ENCODE peak calls at places on chromosomes 4 and X, in six cellular contexts. D is GM12878, G is K562, N is H1, A is HepG2, F is GM12891. Z is an unnamed sample.

GRCh38 chrX:31367816-31368215 is 296.0 kb upstream of the FTHL17 start:
- DNase-seq in N (no peak), F (no peak), D (no peak), G (no peak), A (no peak), Z (no peak)

GRCh38 chrX:39826813-39827543 is 270.8 kb downstream of the BCOR start:
- DNase-seq in G (no peak), N (no peak), D (no peak), A (no peak), F (no peak), Z (no peak)

GRCh38 chr4:151362404-151363164 is 37.2 kb upstream of the SH3D19 start:
- DNase-seq in A (peak; percentile 80), D (peak; percentile 27), G (peak; percentile 84), N (peak; percentile 90), F (peak; percentile 47), Z (peak; percentile 49)

GRCh38 chr4:173752610-173753009 is 222.6 kb upstream of the HAND2 start:
- DNase-seq in N (peak; percentile 89), F (no peak), G (peak; percentile 56), D (no peak), A (peak; percentile 18), Z (no peak)

GRCh38 chr4:184755278-184755677 is 21.4 kb upstream of the CENPU start:
- DNase-seq in A (no peak), F (no peak), G (no peak), N (no peak), D (no peak), Z (no peak)

GRCh38 chrX:23694606-23695005 is 27.3 kb downstream of the PRDX4 start:
- DNase-seq in G (peak; percentile 50), F (peak; percentile 15), N (no peak), D (peak; percentile 11), A (peak; percentile 39), Z (peak; percentile 27)

GRCh38 chrX:38426785-38427184 is 74.4 kb downstream of the OTC start:
- DNase-seq in F (no peak), D (no peak), G (no peak), N (no peak), A (no peak), Z (no peak)

GRCh38 chrX:1925053-1925481 is 310.2 kb downstream of the ASMT start:
- DNase-seq in G (no peak), D (no peak), A (no peak), F (no peak), N (peak; percentile 69), Z (no peak)

GRCh38 chrX:134537179-134537945 is 77.4 kb downstream of the HPRT1 start:
- DNase-seq in A (peak; percentile 7), D (no peak), F (no peak), G (peak; percentile 26), N (no peak), Z (no peak)

GRCh38 chrX:1322393-1322792 is 14.2 kb upstream of the IL3RA start:
- DNase-seq in D (no peak), F (no peak), N (no peak), A (no peak), G (no peak), Z (no peak)

GRCh38 chrX:30971761-30972603 is 82.9 kb upstream of the TAB3 start:
- DNase-seq in G (peak; percentile 16), A (peak; percentile 53), F (peak; percentile 10), N (no peak), D (no peak), Z (peak; percentile 2)

GRCh38 chrX:46574337-46574940 is 874 bp downstream of the CHST7 start:
- DNase-seq in A (peak; percentile 12), N (peak; percentile 58), D (no peak), F (no peak), G (no peak), Z (no peak)

GRCh38 chr4:77155631-77156345 is 1.2 kb upstream of the CCNG2 start:
- DNase-seq in A (no peak), F (no peak), D (no peak), N (no peak), G (no peak), Z (no peak)

GRCh38 chr4:184824776-184825393 is 883 bp downstream of the ACSL1 start:
- DNase-seq in F (no peak), G (no peak), A (no peak), N (no peak), D (no peak), Z (no peak)

GRCh38 chr4:123649644-123650356 is 253.2 kb downstream of the SPRY1 start:
- DNase-seq in G (no peak), N (no peak), A (peak; percentile 92), F (no peak), D (no peak), Z (no peak)

GRCh38 chrX:32185160-32185559 is 1026.2 kb downstream of the DMD start:
- DNase-seq in D (no peak), N (no peak), F (no peak), A (no peak), G (no peak), Z (no peak)

GRCh38 chr4:20266215-20267082 is 14.7 kb downstream of the SLIT2 start:
- DNase-seq in A (no peak), D (no peak), F (no peak), N (no peak), G (no peak), Z (no peak)

GRCh38 chr4:170001688-170002267 is 24.4 kb downstream of the MFAP3L start:
- DNase-seq in A (no peak), F (no peak), N (no peak), G (no peak), D (no peak), Z (no peak)

GRCh38 chr4:137674066-137674465 is 141.8 kb upstream of the PCDH18 start:
- DNase-seq in F (no peak), A (no peak), D (no peak), N (no peak), G (no peak), Z (no peak)

GRCh38 chr4:80266902-80267380 is 477 bp downstream of the FGF5 start:
- DNase-seq in A (no peak), D (no peak), F (no peak), G (peak; percentile 31), N (no peak), Z (no peak)

GRCh38 chr4:29066856-29067255 is 1653.3 kb upstream of the PCDH7 start:
- DNase-seq in F (no peak), D (no peak), N (no peak), A (no peak), G (no peak), Z (no peak)

GRCh38 chr4:87679449-87680169 is 29.5 kb downstream of the DMP1 start:
- DNase-seq in F (peak; percentile 13), D (peak; percentile 2), G (peak; percentile 58), A (peak; percentile 48), N (peak; percentile 68), Z (no peak)

GRCh38 chrX:30364229-30364628 is 55.0 kb upstream of the NR0B1 start:
- DNase-seq in A (no peak), N (no peak), G (no peak), D (no peak), F (no peak), Z (no peak)

GRCh38 chrX:149274516-149275105 is 230.5 kb downstream of the IDS start:
- DNase-seq in F (no peak), A (no peak), G (no peak), D (no peak), N (no peak), Z (no peak)

GRCh38 chr4:87949961-87950360 is 25.6 kb upstream of the SPP1 start:
- DNase-seq in A (no peak), D (no peak), F (no peak), G (no peak), N (no peak), Z (no peak)

GRCh38 chr4:11438647-11439046 is 10.0 kb upstream of the HS3ST1 start:
- DNase-seq in F (no peak), A (no peak), N (no peak), D (no peak), G (no peak), Z (no peak)

DNA sequence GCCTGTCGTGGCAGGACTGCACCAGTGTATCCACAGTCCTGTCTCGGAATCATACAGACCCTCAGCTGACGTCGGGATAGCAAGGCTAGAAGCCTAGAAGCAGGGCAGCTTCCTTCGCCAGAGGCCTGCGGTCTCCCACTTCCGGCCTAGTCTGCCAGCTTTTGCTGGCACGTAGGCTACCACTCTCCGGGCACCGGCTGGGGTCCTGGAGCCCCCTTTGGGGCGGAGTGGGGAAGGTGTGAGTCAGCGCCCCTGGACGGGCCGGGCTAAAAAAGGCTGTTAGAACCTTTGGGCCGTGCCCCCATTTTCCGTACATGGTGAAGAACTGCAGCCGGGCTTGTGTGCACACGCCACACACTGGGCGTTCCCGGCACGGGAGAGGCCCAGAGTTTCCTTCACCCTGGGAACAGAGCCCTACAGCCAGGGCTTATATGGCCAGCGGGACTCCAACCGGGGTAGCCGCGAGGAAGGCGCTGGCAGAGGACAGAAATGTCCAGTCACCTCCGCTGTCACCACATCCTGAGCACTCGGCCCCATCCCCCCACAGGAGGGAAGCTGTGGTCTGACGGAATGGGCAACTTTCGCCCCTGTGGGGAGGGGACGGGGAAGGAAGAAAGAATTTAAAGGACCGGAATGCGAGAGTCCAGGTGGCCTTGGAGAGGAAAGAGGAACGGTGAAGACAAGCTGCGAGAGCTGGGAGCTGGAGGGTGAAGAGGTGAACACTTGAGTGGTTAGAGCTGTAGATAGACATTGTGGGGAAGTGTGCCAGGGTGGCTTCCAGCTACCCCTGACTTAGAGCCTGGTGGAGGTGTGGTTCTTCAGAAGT is 4.6 kb downstream of the MAGIX start:
- DNase-seq in G (peak; percentile 51), N (peak; percentile 55), A (no peak), F (no peak), D (peak; percentile 51), Z (no peak)
- TF ChIP-seq POLR2A in G (peak; percentile 56), N (no peak), A (no peak), F (no peak), D (no peak), Z (no peak)

GRCh38 chrX:13142891-13143290 is 98.5 kb upstream of the FAM9C start:
- DNase-seq in A (no peak), D (no peak), N (no peak), G (no peak), F (no peak), Z (no peak)
- TF ChIP-seq TAF1 in A (no peak), D (no peak), N (no peak), G (no peak), F (no peak), Z (no peak)

DNA sequence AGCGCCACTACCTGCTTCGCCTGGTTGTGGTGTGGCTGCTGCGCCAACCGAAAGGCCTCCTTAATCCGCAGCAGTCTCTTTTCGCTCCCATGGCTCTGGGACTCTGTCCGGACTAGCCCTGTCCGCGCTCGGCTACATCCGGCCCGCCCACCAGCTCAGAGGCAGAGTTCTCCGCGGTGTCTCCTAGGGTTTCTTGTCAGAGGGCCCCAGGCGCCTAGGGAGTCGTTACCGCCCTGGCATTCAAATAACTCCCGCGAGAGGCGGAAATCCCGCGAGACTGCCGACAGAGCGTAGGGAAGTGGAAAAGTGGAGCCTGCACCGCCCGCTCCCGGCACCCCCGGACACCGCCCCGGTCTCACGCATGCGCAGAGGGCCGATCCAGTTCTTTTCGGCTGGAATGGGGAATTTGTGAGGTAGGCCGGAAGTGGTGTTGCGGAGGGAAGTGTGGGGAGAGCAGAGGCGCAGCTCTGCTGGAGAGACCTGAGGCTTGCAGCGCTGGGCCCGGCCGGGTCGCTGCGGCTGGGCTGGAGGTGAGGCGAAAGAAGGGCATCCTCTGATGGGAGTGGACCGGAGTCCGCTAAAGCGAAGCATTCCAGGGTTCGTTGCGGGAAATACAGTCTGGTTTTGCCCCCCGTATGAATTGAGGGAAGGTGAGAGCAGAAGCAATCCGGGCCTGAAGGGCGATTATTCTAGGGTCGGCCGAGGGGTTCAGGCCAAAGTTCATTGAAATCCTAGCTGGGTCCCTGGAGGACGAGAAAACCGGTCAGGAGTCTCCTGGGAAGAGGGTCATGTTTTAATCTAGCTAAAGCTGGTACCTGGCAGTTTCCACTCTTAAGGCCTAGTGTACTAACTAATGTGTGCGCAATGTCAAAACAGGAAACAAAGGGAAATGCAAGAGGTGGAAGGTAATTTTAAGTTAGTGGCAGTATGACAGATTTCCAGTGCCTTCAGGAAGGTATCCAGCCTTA is at the start of gene FAM200B:
- DNase-seq in G (peak; percentile 99), A (peak; percentile 97), N (peak; percentile 100), D (peak; percentile 93), F (peak; percentile 90), Z (peak; percentile 80)
- TF ChIP-seq POLR2A in G (peak; percentile 93), A (peak; percentile 86), N (peak; percentile 90), D (peak; percentile 89), F (peak; percentile 65), Z (peak; percentile 85)

GRCh38 chr4:19051751-19052296 is 1030.3 kb upstream of the LCORL start:
- DNase-seq in D (no peak), F (no peak), A (no peak), G (no peak), N (no peak), Z (no peak)
- TF ChIP-seq TAF1 in D (no peak), F (no peak), A (no peak), G (no peak), N (no peak), Z (no peak)